ENCODE peak calls at places on chromosome 7, in five cellular contexts. M, I, U, B and Z are unnamed samples.

GRCh38 chr7:130961128-130961601 is 227.2 kb upstream of the KLF14 start:
- DNase-seq in M (no peak), I (peak; percentile 64), U (peak; percentile 97), B (no peak), Z (no peak)

GRCh38 chr7:134702366-134703240 is 56.0 kb downstream of the BPGM start:
- DNase-seq in M (no peak), I (no peak), U (no peak), B (no peak), Z (no peak)

GRCh38 chr7:28205505-28205904 is 24.9 kb upstream of the JAZF1 start:
- DNase-seq in M (no peak), I (no peak), U (no peak), B (peak; percentile 17), Z (no peak)

GRCh38 chr7:81070956-81071355 is 152.1 kb upstream of the SEMA3C start:
- DNase-seq in M (no peak), I (no peak), U (no peak), B (no peak), Z (no peak)

GRCh38 chr7:40223451-40224112 is 88.8 kb downstream of the SUGCT start:
- DNase-seq in M (no peak), I (no peak), U (no peak), B (no peak), Z (no peak)

GRCh38 chr7:28132959-28133745 is 47.4 kb downstream of the JAZF1 start:
- DNase-seq in M (no peak), I (no peak), U (no peak), B (no peak), Z (no peak)

GRCh38 chr7:70738080-70738479 is 393.9 kb upstream of the GALNT17 start:
- DNase-seq in M (no peak), I (no peak), U (no peak), B (no peak), Z (no peak)

GRCh38 chr7:26090927-26091519 is 61.0 kb upstream of the NFE2L3 start:
- DNase-seq in M (no peak), I (no peak), U (peak; percentile 49), B (peak; percentile 68), Z (no peak)

GRCh38 chr7:41943098-41943577 is 240.2 kb upstream of the INHBA start:
- DNase-seq in M (peak; percentile 94), I (peak; percentile 60), U (peak; percentile 46), B (peak; percentile 79), Z (peak; percentile 79)

GRCh38 chr7:64904008-64904407 is 935 bp downstream of the ZNF273 start:
- DNase-seq in M (no peak), I (no peak), U (no peak), B (no peak), Z (no peak)

GRCh38 chr7:193538-194256 is 1.3 kb downstream of the FAM20C start:
- DNase-seq in M (peak; percentile 78), I (no peak), U (no peak), B (peak; percentile 65), Z (no peak)